ENCODE peak calls at places on chromosome 14, in six cellular contexts. B is pancreas, C is right atrium auricular region, L is left lung, X is lung, D is body of pancreas. P is an unnamed sample. For H3K4me1, the result is how much of the 10 kb centered on the place peaks cover.

GRCh38 chr14:102407258-102407657 is 44.5 kb downstream of the TECPR2 start:
- DNase-seq in B (no peak), C (no peak), L (no peak), X (no peak), D (no peak), P (no peak)

GRCh38 chr14:89892953-89893352 is 61.6 kb downstream of the EFCAB11 start:
- DNase-seq in B (no peak), C (no peak), L (no peak), X (no peak), D (no peak), P (no peak)

GRCh38 chr14:101715209-101716076 is 46.1 kb upstream of the PPP2R5C start:
- DNase-seq in B (no peak), C (peak), L (no peak), X (peak), D (no peak), P (no peak)

GRCh38 chr14:20278414-20278813 is 27.3 kb downstream of the TTC5 start:
- DNase-seq in B (no peak), C (no peak), L (no peak), X (no peak), D (peak), P (no peak)

GRCh38 chr14:82913396-82913795 is 1379.7 kb upstream of the SEL1L start:
- DNase-seq in B (no peak), C (no peak), L (no peak), X (no peak), D (no peak), P (no peak)

GRCh38 chr14:68668531-68668930 is 124.3 kb downstream of the ZFP36L1 start:
- DNase-seq in B (no peak), C (no peak), L (no peak), X (no peak), D (no peak), P (no peak)

GRCh38 chr14:72690324-72690723 is 203.6 kb downstream of the DPF3 start:
- DNase-seq in B (no peak), C (no peak), L (no peak), X (no peak), D (no peak), P (no peak)

GRCh38 chr14:68819260-68819691 is 26.4 kb upstream of the ZFP36L1 start:
- DNase-seq in B (no peak), C (peak), L (peak), X (no peak), D (no peak), P (no peak)

GRCh38 chr14:73714656-73715081 is 485 bp upstream of the PNMA1 start:
- DNase-seq in B (no peak), C (no peak), L (no peak), X (no peak), D (no peak), P (no peak)

GRCh38 chr14:100688598-100689499 is 37.8 kb upstream of the DLK1 start:
- DNase-seq in B (no peak), C (no peak), L (no peak), X (no peak), D (no peak), P (no peak)

GRCh38 chr14:63435838-63436237 is 107.3 kb downstream of the PPP2R5E start:
- DNase-seq in B (peak), C (peak), L (peak), X (peak), D (peak), P (peak)

GRCh38 chr14:100107236-100107635 is 42.0 kb downstream of the EVL start:
- DNase-seq in B (no peak), C (no peak), L (peak), X (no peak), D (no peak), P (no peak)

GRCh38 chr14:38950676-38951075 is 152.4 kb downstream of the SEC23A start:
- DNase-seq in B (no peak), C (no peak), L (no peak), X (no peak), D (no peak), P (no peak)

GRCh38 chr14:25048170-25049126 is 1.5 kb downstream of the STXBP6 start:
- DNase-seq in B (peak), C (peak), L (no peak), X (no peak), D (peak), P (no peak)

GRCh38 chr14:47167407-47167806 is 508.0 kb downstream of the MDGA2 start:
- DNase-seq in B (no peak), C (no peak), L (no peak), X (no peak), D (no peak), P (no peak)

GRCh38 chr14:48454887-48455286 is 779.5 kb upstream of the MDGA2 start:
- DNase-seq in B (no peak), C (no peak), L (no peak), X (no peak), D (no peak), P (no peak)

GRCh38 chr14:55448146-55448614 is 7.8 kb upstream of the TBPL2 start:
- DNase-seq in B (no peak), C (no peak), L (no peak), X (no peak), D (no peak), P (peak)

GRCh38 chr14:103702497-103703432 is 12.5 kb downstream of the XRCC3 start:
- DNase-seq in B (no peak), C (no peak), L (no peak), X (no peak), D (no peak), P (no peak)

GRCh38 chr14:103699261-103699661 is 16.0 kb downstream of the XRCC3 start:
- DNase-seq in B (no peak), C (no peak), L (no peak), X (no peak), D (no peak), P (no peak)

GRCh38 chr14:103702095-103702494 is 13.2 kb downstream of the XRCC3 start:
- DNase-seq in B (no peak), C (no peak), L (no peak), X (no peak), D (no peak), P (no peak)

GRCh38 chr14:103699901-103700752 is 15.1 kb downstream of the XRCC3 start:
- DNase-seq in B (no peak), C (no peak), L (no peak), X (no peak), D (no peak), P (peak)

DNA sequence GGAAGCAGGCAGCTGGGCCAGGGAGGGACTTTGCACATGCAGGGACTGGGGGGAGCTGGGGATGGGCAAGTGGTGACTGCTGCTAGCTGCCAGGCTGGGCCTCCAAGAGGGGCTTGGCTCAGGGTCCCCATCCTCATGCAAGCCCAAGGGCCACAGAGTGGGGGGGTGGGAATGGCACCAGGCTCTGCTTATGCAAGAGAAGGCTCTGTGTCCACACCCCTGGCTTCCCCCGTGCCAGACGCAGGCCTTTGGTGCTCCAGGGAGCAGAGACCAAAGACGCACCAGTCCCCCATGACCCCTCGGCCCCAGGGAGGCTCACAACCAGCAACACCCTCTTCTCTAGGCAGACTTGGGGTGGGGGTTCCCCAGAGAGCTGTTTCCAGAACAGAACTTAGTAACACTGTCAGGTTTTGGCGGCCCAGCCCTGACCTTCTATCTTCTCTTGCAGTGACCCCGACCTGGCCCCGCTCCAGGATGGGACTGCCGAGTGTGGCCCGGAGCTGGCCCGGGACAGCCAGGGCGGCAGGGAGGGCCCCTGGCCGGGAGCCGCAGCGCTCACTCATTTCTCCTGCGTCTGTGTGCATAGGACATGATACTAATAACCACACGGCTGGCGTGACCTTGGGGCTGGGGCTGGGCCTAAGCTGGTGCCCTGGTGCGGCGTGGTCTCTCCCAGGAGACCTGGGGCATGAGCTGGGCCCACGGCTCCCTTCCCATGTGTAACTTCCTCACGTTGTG is 14.3 kb downstream of the XRCC3 start:
- DNase-seq in B (no peak), C (no peak), L (no peak), X (no peak), D (no peak), P (no peak)
- H3K27ac ChIP-seq in B (no peak), C (no peak), L (no peak), X (no peak), D (no peak), P (no peak)

GRCh38 chr14:91254456-91254855 is 10.0 kb upstream of the GPR68 start:
- DNase-seq in B (no peak), C (no peak), L (no peak), X (no peak), D (no peak), P (no peak)
- H3K4me3 ChIP-seq in B (no peak), C (no peak), L (no peak), X (no peak), D (no peak), P (no peak)

GRCh38 chr14:61472801-61473376 is 151.5 kb downstream of the PRKCH start:
- DNase-seq in B (no peak), C (no peak), L (no peak), X (no peak), D (no peak), P (no peak)

GRCh38 chr14:61474021-61474420 is 152.6 kb downstream of the PRKCH start:
- DNase-seq in B (no peak), C (no peak), L (no peak), X (no peak), D (no peak), P (no peak)

GRCh38 chr14:61476105-61476736 is 154.8 kb downstream of the PRKCH start:
- DNase-seq in B (no peak), C (no peak), L (no peak), X (no peak), D (no peak), P (no peak)

GRCh38 chr14:61475316-61475715 is 153.9 kb downstream of the PRKCH start:
- DNase-seq in B (no peak), C (no peak), L (no peak), X (no peak), D (no peak), P (no peak)

DNA sequence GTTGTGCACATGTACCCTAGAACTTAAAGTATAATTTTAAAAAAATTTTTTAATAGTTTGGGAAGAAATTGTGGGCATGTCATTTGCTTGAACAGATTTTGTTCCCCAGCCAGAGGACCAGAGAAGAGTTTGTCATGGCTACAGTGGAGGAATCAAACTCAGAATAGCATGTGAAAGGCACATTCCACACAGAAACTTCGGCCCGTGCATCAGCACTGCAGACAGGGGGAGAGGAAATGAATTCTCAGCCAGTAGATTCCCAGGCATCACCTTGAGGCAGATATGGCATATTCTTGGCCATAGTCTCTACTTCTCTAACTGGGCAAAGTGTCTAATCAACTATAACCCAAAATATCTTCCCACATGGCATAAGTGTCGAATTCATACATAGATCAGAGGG is 153.3 kb downstream of the PRKCH start:
- DNase-seq in B (no peak), C (no peak), L (no peak), X (no peak), D (no peak), P (no peak)
- H3K4me1 ChIP-seq in B (under half), C (under half), L (half or more), X (under half), D (under half), P (under half)

GRCh38 chr14:99035712-99036593 is 236.0 kb downstream of the BCL11B start:
- DNase-seq in B (peak), C (peak), L (peak), X (peak), D (peak), P (peak)
- H3K27ac ChIP-seq in B (no peak), C (peak), L (peak), X (no peak), D (no peak), P (peak)

GRCh38 chr14:34554540-34555250 is 15.2 kb upstream of the EAPP start:
- DNase-seq in B (no peak), C (no peak), L (no peak), X (no peak), D (peak), P (no peak)
- H3K4me3 ChIP-seq in B (no peak), C (no peak), L (no peak), X (no peak), D (no peak), P (no peak)

P was measured in aorta.